ENCODE peak calls at places on chromosomes 13 and 19, in five cellular contexts. C is left ventricle myocardium inferior, B is skeletal muscle cell, P is uterus, Q is Peyer's patch. Y is an unnamed sample.

GRCh38 chr13:80050252-80050651 is 290.7 kb downstream of the SPRY2 start:
- DNase-seq in C (no peak), B (no peak), P (no peak), Q (no peak), Y (no peak)

GRCh38 chr19:17183858-17184271 is 31.3 kb upstream of the USE1 start:
- DNase-seq in C (no peak), B (peak; percentile 19), P (no peak), Q (no peak), Y (no peak)

GRCh38 chr13:103263448-103263847 is 197.2 kb upstream of the SLC10A2 start:
- DNase-seq in C (no peak), B (no peak), P (no peak), Q (no peak), Y (no peak)

GRCh38 chr19:19406878-19407639 is 1.6 kb downstream of the GATAD2A start:
- DNase-seq in C (no peak), B (no peak), P (no peak), Q (peak; percentile 67), Y (peak; percentile 49)

GRCh38 chr13:80276371-80277289 is 64.3 kb downstream of the SPRY2 start:
- DNase-seq in C (no peak), B (peak; percentile 4), P (no peak), Q (no peak), Y (no peak)

GRCh38 chr13:102295316-102296048 is 106.4 kb downstream of the FGF14 start:
- DNase-seq in C (no peak), B (peak; percentile 85), P (peak; percentile 26), Q (no peak), Y (no peak)

GRCh38 chr13:106847049-106847448 is 279.1 kb upstream of the ARGLU1 start:
- DNase-seq in C (no peak), B (no peak), P (no peak), Q (no peak), Y (no peak)

GRCh38 chr19:8697671-8698432 is 743 bp downstream of the ACTL9 start:
- DNase-seq in C (no peak), B (no peak), P (no peak), Q (no peak), Y (no peak)

GRCh38 chr13:34458756-34459462 is 483.2 kb upstream of the NBEA start:
- DNase-seq in C (peak; percentile 18), B (no peak), P (peak; percentile 19), Q (no peak), Y (no peak)

GRCh38 chr19:12647490-12648071 is 19.0 kb downstream of the MAN2B1 start:
- DNase-seq in C (no peak), B (no peak), P (peak; percentile 70), Q (peak; percentile 89), Y (peak; percentile 62)

GRCh38 chr19:40681039-40681438 is 9.4 kb downstream of the NUMBL start:
- DNase-seq in C (no peak), B (no peak), P (no peak), Q (no peak), Y (no peak)

GRCh38 chr13:43229506-43229905 is 206.1 kb downstream of the DNAJC15 start:
- DNase-seq in C (no peak), B (no peak), P (no peak), Q (no peak), Y (no peak)

GRCh38 chr13:113404366-113404722 is 40.4 kb upstream of the GRTP1 start:
- DNase-seq in C (no peak), B (no peak), P (no peak), Q (peak; percentile 38), Y (no peak)

GRCh38 chr13:113406321-113407102 is 42.6 kb upstream of the GRTP1 start:
- DNase-seq in C (no peak), B (no peak), P (no peak), Q (peak; percentile 30), Y (no peak)

GRCh38 chr13:113405481-113406300 is 41.8 kb upstream of the GRTP1 start:
- DNase-seq in C (no peak), B (no peak), P (no peak), Q (peak; percentile 30), Y (no peak)

GRCh38 chr13:113403255-113404104 is 39.5 kb upstream of the GRTP1 start:
- DNase-seq in C (no peak), B (no peak), P (no peak), Q (peak; percentile 34), Y (peak; percentile 42)

GRCh38 chr13:113404723-113405471 is 41.0 kb upstream of the GRTP1 start:
- DNase-seq in C (no peak), B (no peak), P (no peak), Q (peak; percentile 24), Y (no peak)
- H3K4me3 ChIP-seq in C (no peak overlapping the region), B (no peak overlapping the region), P (no peak overlapping the region), Q (no peak overlapping the region), Y (peak overlapping the region; percentile 54)

GRCh38 chr19:51472607-51473006 is 5.7 kb upstream of the CEACAM18 start:
- DNase-seq in C (no peak), B (no peak), P (no peak), Q (no peak), Y (no peak)

GRCh38 chr19:51471527-51471926 is 6.8 kb upstream of the CEACAM18 start:
- DNase-seq in C (no peak), B (no peak), P (no peak), Q (no peak), Y (no peak)

GRCh38 chr19:51469629-51470028 is 8.7 kb upstream of the CEACAM18 start:
- DNase-seq in C (no peak), B (no peak), P (no peak), Q (no peak), Y (no peak)

GRCh38 chr19:51469162-51469561 is 9.2 kb upstream of the CEACAM18 start:
- DNase-seq in C (no peak), B (no peak), P (no peak), Q (no peak), Y (no peak)

GRCh38 chr19:51470966-51471365 is 7.4 kb upstream of the CEACAM18 start:
- DNase-seq in C (no peak), B (no peak), P (no peak), Q (no peak), Y (no peak)
- H3K4me3 ChIP-seq in C (no peak overlapping the region), B (no peak overlapping the region), P (no peak overlapping the region), Q (no peak overlapping the region), Y (no peak overlapping the region)

GRCh38 chr19:6891761-6892385 is 4.5 kb downstream of the ADGRE1 start:
- DNase-seq in C (no peak), B (no peak), P (no peak), Q (no peak), Y (no peak)
- H3K4me3 ChIP-seq in C (no peak overlapping the region), B (no peak overlapping the region), P (no peak overlapping the region), Q (no peak overlapping the region), Y (no peak overlapping the region)

GRCh38 chr19:35066121-35066520 is 24.6 kb downstream of the HPN start:
- DNase-seq in C (no peak), B (no peak), P (no peak), Q (no peak), Y (no peak)

GRCh38 chr19:35070471-35070870 is 28.9 kb downstream of the HPN start:
- DNase-seq in C (no peak), B (no peak), P (no peak), Q (no peak), Y (no peak)

GRCh38 chr19:35066691-35067563 is 25.4 kb downstream of the HPN start:
- DNase-seq in C (peak; percentile 82), B (no peak), P (peak; percentile 76), Q (peak; percentile 89), Y (peak; percentile 72)

GRCh38 chr19:35069706-35070105 is 28.2 kb downstream of the HPN start:
- DNase-seq in C (no peak), B (no peak), P (no peak), Q (no peak), Y (no peak)

DNA sequence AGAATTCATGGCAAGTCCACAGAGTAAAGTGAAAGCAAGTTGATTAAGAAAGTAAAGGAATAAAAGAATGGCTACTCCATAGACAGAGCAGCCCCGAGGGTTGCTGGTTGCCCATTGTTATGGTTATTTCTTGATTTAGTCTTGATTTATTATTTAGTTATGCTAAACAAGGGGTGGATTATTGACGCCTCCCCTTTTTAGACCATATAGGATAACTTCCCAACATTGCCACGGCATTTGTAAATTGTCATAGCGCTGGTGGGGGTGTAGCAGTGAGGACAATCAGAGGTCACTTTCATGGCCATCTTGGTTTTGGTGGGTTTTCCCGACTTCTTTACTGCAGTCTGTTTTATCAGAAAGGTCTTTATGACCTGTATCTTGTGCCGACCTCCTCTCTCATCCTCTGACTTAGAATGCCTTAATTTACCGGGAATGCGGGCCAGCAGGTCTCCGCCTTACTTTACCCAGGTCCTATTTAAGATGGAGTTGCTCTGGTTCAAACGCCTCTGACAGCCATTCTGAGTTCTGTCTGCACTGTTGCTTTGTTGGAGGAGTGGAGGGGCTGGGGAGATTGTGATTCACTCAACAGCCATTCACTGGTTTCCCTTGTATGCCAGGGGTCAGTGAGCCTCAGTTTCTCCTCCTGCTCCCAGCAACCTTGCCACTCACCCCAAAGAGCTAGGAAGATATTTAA is 27.6 kb downstream of the HPN start:
- DNase-seq in C (no peak), B (no peak), P (no peak), Q (no peak), Y (no peak)
- H3K4me3 ChIP-seq in C (no peak overlapping the region), B (no peak overlapping the region), P (no peak overlapping the region), Q (no peak overlapping the region), Y (no peak overlapping the region)

DNA sequence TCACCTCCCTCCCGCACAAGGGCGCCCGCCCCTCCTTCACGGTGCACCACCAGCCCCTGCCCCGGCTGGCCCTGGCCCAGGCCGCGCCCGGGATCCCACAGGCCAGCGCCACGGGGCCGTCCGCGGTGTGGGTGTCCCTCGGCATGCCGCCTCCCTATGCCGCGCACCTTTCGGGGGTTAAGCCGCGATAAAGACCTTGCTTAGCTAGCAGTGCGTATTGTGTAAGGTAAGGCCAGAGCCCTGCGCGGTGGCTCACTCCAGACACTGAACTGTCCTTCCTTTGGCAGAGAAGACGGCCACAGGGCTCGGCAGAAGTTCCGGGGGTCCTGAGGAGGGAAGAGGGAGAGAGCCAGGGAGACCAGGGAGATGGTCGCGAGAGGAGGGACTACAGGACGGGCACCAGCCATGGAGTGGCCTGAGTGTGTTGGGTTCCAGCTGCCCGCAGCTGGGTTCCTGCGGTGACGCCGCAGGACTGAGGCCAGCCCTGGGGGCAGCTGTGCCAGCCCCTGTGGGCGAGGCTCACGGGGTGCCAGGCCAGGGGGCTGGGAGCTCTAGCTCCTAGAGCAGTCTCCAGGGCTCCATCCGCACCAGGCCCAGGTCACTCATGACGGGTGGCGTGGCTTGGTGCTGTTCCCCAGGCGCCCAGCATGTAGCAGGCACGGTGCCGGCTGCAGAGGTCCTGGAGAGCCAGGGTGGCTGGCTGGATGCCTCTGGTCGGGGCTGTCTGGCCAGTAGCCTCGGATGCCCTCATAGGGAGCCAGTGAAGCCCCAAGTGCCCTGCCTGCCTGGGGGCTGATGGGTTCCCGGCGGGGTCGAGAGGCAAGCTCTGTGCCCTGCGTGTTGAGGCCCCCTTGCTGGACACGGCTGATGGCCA is 7.7 kb downstream of the PLEKHJ1 start:
- DNase-seq in C (no peak), B (no peak), P (no peak), Q (no peak), Y (no peak)
- H3K4me3 ChIP-seq in C (no peak overlapping the region), B (no peak overlapping the region), P (no peak overlapping the region), Q (peak overlapping the region; percentile 16), Y (no peak overlapping the region)

DNA sequence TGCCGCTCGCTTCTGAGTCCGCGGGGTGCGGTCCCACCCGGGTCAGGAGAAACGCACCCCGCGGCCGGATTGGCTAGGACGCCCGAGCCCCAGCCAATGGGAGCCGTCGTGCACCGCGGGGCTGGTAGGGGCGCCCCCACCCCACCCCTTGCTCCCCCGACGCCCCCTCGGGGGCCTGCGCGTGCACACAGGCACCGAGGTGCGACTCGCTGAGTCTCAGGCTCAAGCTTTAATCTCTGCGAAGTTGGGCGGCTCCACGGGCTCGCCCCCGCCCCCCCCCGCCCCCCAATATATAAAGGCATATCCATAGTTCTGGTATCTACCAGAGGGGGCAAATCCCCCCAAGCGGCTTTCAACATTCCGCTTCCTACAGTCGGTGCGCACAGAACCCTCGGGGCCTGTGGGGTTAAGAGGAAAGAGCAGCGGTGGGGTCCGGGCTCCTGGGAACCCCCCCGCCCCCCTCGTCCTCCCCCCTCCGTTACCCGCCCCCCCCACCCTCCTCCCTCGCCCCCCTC is at the start of gene COX6B2:
- DNase-seq in C (no peak), B (no peak), P (no peak), Q (no peak), Y (no peak)
- H3K4me3 ChIP-seq in C (peak within 1 kb of the TSS; percentile 61), B (peak within 1 kb of the TSS; percentile 55), P (peak within 1 kb of the TSS; percentile 22), Q (peak within 1 kb of the TSS; percentile 48), Y (peak within 1 kb of the TSS; percentile 46)

GRCh38 chr19:56765107-56765506 is 75.4 kb downstream of the PEG3 start:
- DNase-seq in C (peak; percentile 74), B (no peak), P (peak; percentile 65), Q (peak; percentile 50), Y (no peak)
- H3K4me3 ChIP-seq in C (peak overlapping the region; percentile 73), B (peak overlapping the region; percentile 43), P (peak overlapping the region; percentile 42), Q (peak overlapping the region; percentile 18), Y (peak overlapping the region; percentile 53)